ENCODE peak calls at places on chromosomes 6 and 20, in ten cellular contexts. Q is fibroblast of lung; B is CD4-positive, CD25-positive, alpha-beta regulatory T cell; Y is OCI-LY7; O is small intestine; Z is HCT116; H is psoas muscle; U is ascending aorta; W is trophoblast cell; T is left ventricle myocardium inferior. M is an unnamed sample. For H3K4me1, the result is how much of the 10 kb centered on the place peaks cover.

GRCh38 chr6:167148997-167149396 is 8.8 kb downstream of the GPR31 start:
- DNase-seq in Q (no peak), B (no peak), Y (no peak), O (no peak), Z (no peak), H (no peak), U (no peak), W (no peak), T (no peak), M (no peak)

GRCh38 chr6:48615041-48615440 is 504.0 kb upstream of the PTCHD4 start:
- DNase-seq in Q (peak), B (no peak), Y (no peak), O (no peak), Z (no peak), H (no peak), U (no peak), W (peak), T (no peak), M (no peak)

GRCh38 chr20:55888655-55889054 is 116.7 kb downstream of the CBLN4 start:
- DNase-seq in Q (no peak), B (no peak), Y (peak), O (no peak), Z (no peak), H (no peak), U (no peak), W (no peak), T (no peak), M (no peak)

GRCh38 chr6:169852504-169853195 is 101.2 kb downstream of the ERMARD start:
- DNase-seq in Q (no peak), B (no peak), Y (no peak), O (no peak), Z (no peak), H (no peak), U (no peak), W (no peak), T (no peak), M (no peak)

GRCh38 chr6:54813901-54814300 is 32.7 kb upstream of the FAM83B start:
- DNase-seq in Q (peak), B (no peak), Y (no peak), O (no peak), Z (no peak), H (no peak), U (no peak), W (peak), T (no peak), M (no peak)

GRCh38 chr20:50015993-50016770 is 33.4 kb downstream of the SNAI1 start:
- DNase-seq in Q (no peak), B (no peak), Y (no peak), O (no peak), Z (no peak), H (no peak), U (no peak), W (no peak), T (peak), M (peak)

GRCh38 chr6:110493253-110493800 is 16.9 kb upstream of the SLC22A16 start:
- DNase-seq in Q (no peak), B (no peak), Y (no peak), O (no peak), Z (no peak), H (no peak), U (no peak), W (no peak), T (no peak), M (no peak)

GRCh38 chr6:55011034-55011433 is 163.3 kb upstream of the HCRTR2 start:
- DNase-seq in Q (no peak), B (no peak), Y (no peak), O (no peak), Z (no peak), H (no peak), U (no peak), W (no peak), T (no peak), M (no peak)

GRCh38 chr6:30544666-30545272 is 11.5 kb downstream of the GNL1 start:
- DNase-seq in Q (peak), B (no peak), Y (peak), O (peak), Z (peak), H (no peak), U (no peak), W (peak), T (no peak), M (no peak)

GRCh38 chr20:50870572-50871161 is 60.6 kb downstream of the ADNP start:
- DNase-seq in Q (peak), B (no peak), Y (no peak), O (no peak), Z (no peak), H (no peak), U (no peak), W (no peak), T (no peak), M (no peak)

GRCh38 chr20:53800418-53800817 is 206.8 kb upstream of the ZNF217 start:
- DNase-seq in Q (no peak), B (no peak), Y (no peak), O (no peak), Z (no peak), H (no peak), U (no peak), W (no peak), T (no peak), M (no peak)

GRCh38 chr20:19205999-19206398 is 6.4 kb upstream of the SLC24A3 start:
- DNase-seq in Q (peak), B (peak), Y (peak), O (peak), Z (peak), H (peak), U (no peak), W (peak), T (peak), M (peak)

GRCh38 chr6:95576621-95577316 is 566 bp upstream of the MANEA start:
- DNase-seq in Q (peak), B (no peak), Y (peak), O (peak), Z (no peak), H (no peak), U (no peak), W (peak), T (no peak), M (no peak)

GRCh38 chr6:106749611-106750010 is 120.2 kb downstream of the QRSL1 start:
- DNase-seq in Q (no peak), B (no peak), Y (no peak), O (no peak), Z (no peak), H (no peak), U (no peak), W (peak), T (no peak), M (no peak)

GRCh38 chr6:135535989-135536414 is 38.5 kb upstream of the AHI1 start:
- DNase-seq in Q (peak), B (no peak), Y (peak), O (peak), Z (peak), H (no peak), U (no peak), W (peak), T (no peak), M (no peak)

GRCh38 chr20:11922561-11922960 is 4.9 kb downstream of the BTBD3 start:
- DNase-seq in Q (no peak), B (no peak), Y (no peak), O (no peak), Z (no peak), H (no peak), U (no peak), W (no peak), T (no peak), M (no peak)

GRCh38 chr6:53464942-53465460 is 79.9 kb downstream of the GCLC start:
- DNase-seq in Q (peak), B (no peak), Y (no peak), O (no peak), Z (no peak), H (peak), U (no peak), W (peak), T (peak), M (peak)

GRCh38 chr20:34111057-34111711 is 859 bp downstream of the EIF2S2 start:
- DNase-seq in Q (peak), B (no peak), Y (peak), O (peak), Z (no peak), H (peak), U (no peak), W (peak), T (no peak), M (no peak)

GRCh38 chr6:131851049-131851769 is 43.4 kb downstream of the ENPP1 start:
- DNase-seq in Q (no peak), B (no peak), Y (no peak), O (no peak), Z (no peak), H (no peak), U (no peak), W (no peak), T (no peak), M (no peak)

GRCh38 chr6:14981960-14982359 is 263.9 kb upstream of the JARID2 start:
- DNase-seq in Q (no peak), B (no peak), Y (peak), O (no peak), Z (no peak), H (no peak), U (no peak), W (peak), T (no peak), M (no peak)

GRCh38 chr6:81561071-81561564 is 191.4 kb downstream of the TENT5A start:
- DNase-seq in Q (no peak), B (no peak), Y (no peak), O (no peak), Z (peak), H (no peak), U (no peak), W (no peak), T (no peak), M (no peak)

GRCh38 chr6:17493286-17493685 is 99.9 kb downstream of the CAP2 start:
- DNase-seq in Q (peak), B (no peak), Y (no peak), O (no peak), Z (no peak), H (no peak), U (no peak), W (no peak), T (no peak), M (no peak)

GRCh38 chr6:105804436-105804835 is 281.7 kb upstream of the PRDM1 start:
- DNase-seq in Q (peak), B (no peak), Y (no peak), O (no peak), Z (no peak), H (no peak), U (no peak), W (peak), T (no peak), M (no peak)

GRCh38 chr6:46412662-46413061 is 78.6 kb downstream of the RCAN2 start:
- DNase-seq in Q (no peak), B (no peak), Y (peak), O (no peak), Z (no peak), H (no peak), U (no peak), W (no peak), T (no peak), M (no peak)

DNA sequence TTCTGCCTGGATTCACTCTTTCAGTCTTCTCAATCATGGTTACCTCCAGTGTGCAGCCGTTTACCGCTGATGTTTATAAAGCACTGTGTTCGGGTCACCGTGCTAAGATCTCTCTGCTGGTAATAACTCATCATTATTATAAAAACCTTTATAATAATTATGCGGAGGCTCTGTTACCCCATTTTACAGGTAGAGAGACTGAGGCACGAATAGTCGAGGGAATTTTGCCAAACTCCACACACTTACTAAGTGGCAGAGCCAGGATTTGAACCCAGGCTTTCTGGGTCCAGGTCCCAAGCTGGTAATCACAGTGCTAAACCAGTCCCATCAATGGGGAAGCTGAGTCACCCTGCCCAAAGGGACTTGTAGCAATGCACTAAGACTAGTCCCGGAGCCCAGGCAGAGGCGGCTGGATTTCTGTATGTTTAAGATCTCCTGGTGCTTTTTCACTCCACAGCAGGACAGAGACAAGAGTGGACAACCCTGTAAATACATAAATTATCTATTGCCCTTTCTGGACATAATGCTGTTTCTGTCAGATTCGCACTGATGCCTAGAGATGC is 48.1 kb downstream of the SYNJ2 start:
- DNase-seq in Q (no peak), B (no peak), Y (no peak), O (no peak), Z (no peak), H (no peak), U (no peak), W (no peak), T (peak), M (peak)
- H3K27ac ChIP-seq in Q (peak), B (no peak), Y (no peak), O (no peak), Z (no peak), H (no peak), U (peak), W (no peak), T (peak), M (no peak)

GRCh38 chr6:44828780-44829179 is 441.3 kb downstream of the CDC5L start:
- DNase-seq in Q (no peak), B (no peak), Y (no peak), O (no peak), Z (no peak), H (no peak), U (no peak), W (no peak), T (no peak), M (no peak)

GRCh38 chr6:44837741-44838140 is 450.2 kb downstream of the CDC5L start:
- DNase-seq in Q (no peak), B (no peak), Y (no peak), O (no peak), Z (no peak), H (no peak), U (no peak), W (peak), T (no peak), M (no peak)

GRCh38 chr6:44829811-44830210 is 442.3 kb downstream of the CDC5L start:
- DNase-seq in Q (no peak), B (no peak), Y (no peak), O (no peak), Z (no peak), H (no peak), U (no peak), W (no peak), T (no peak), M (no peak)

GRCh38 chr6:44831002-44831610 is 443.6 kb downstream of the CDC5L start:
- DNase-seq in Q (no peak), B (no peak), Y (no peak), O (no peak), Z (no peak), H (no peak), U (no peak), W (peak), T (no peak), M (no peak)

GRCh38 chr6:44833248-44833647 is 445.7 kb downstream of the CDC5L start:
- DNase-seq in Q (no peak), B (no peak), Y (no peak), O (no peak), Z (no peak), H (no peak), U (no peak), W (no peak), T (no peak), M (no peak)
- H3K4me1 ChIP-seq in Q (under half), B (under half), Y (under half), O (under half), Z (under half), H (under half), U (under half), W (under half), T (under half), M (under half)

GRCh38 chr6:168158280-168158979 is 79.4 kb upstream of the FRMD1 start:
- DNase-seq in Q (no peak), B (no peak), Y (no peak), O (no peak), Z (no peak), H (no peak), U (no peak), W (peak), T (no peak), M (no peak)
- H3K27ac ChIP-seq in Q (no peak), B (no peak), Y (no peak), O (no peak), Z (no peak), H (no peak), U (no peak), W (no peak), T (no peak), M (no peak)

DNA sequence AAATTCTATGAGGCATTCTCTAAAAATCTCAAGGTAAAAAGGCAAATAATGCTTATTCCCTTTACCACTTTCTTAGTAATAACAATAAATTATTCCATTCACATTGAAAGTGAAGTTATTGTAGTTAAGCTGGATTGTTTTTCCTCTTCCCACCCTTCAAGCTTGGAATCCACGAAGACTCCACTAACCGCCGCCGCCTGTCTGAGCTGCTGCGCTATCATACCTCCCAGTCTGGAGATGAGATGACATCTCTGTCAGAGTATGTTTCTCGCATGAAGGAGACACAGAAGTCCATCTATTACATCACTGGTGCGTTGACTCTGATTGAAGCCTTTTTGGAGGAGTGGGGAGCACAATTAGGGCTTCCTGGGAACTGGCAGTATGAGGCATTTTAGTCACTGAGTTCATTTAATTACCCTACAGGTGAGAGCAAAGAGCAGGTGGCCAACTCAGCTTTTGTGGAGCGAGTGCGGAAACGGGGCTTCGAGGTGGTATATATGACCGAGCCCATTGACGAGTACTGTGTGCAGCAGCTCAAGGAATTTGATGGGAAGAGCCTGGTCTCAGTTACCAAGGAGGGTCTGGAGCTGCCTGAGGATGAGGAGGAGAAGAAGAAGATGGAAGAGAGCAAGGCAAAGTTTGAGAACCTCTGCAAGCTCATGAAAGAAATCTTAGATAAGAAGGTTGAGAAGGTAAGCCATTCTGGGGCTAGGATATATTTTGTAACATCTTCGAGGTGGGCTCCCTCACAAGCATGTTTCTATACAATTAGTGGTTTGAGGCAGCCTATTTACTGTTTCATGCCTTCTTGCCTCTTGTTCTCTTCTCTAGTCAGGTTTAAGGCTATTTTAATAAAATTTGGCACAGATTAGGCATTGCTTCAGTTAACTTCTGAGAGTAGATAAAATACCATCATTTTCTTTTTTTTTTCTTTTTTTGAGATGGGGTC is 4.9 kb downstream of the HSP90AB1 start:
- DNase-seq in Q (no peak), B (no peak), Y (no peak), O (no peak), Z (no peak), H (no peak), U (no peak), W (peak), T (no peak), M (no peak)
- H3K4me1 ChIP-seq in Q (under half), B (under half), Y (half or more), O (under half), Z (under half), H (half or more), U (under half), W (under half), T (half or more), M (under half)

DNA sequence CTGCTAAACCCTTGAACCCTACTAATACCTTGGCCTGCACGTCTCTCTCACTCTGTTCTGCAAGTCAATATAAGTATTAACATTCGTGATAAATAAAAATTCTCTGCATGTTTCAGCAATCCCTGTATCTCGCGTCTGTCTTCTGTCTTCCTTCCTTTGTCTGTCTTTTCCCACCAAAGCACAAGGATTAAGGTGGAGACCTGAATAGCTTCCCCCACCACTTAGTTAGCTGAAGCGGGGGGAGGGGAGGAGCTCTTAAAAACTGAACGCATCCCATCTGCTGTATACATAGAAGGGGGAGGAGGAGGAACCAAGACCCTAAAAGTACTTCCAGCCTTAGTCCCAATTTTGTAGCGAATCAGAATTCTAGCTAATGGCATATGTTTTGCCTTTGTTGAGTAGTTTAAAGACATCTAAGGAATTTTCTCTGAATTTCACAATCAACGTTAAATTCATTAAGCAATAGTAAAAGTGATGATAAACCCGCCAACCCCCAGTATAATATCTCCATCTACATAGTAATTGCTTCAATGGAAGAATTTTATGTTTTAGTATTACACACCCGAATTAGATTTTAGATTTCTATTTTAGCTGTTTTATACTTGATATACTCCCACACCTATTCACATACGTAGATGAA is 47.9 kb downstream of the GNAS start:
- DNase-seq in Q (peak), B (no peak), Y (no peak), O (no peak), Z (no peak), H (no peak), U (no peak), W (peak), T (no peak), M (no peak)
- H3K27ac ChIP-seq in Q (no peak), B (peak), Y (no peak), O (no peak), Z (no peak), H (peak), U (no peak), W (no peak), T (peak), M (no peak)

GRCh38 chr20:60901831-60902230 is 350.2 kb upstream of the CDH4 start:
- DNase-seq in Q (no peak), B (no peak), Y (no peak), O (no peak), Z (no peak), H (no peak), U (no peak), W (no peak), T (no peak), M (no peak)
- H3K4me1 ChIP-seq in Q (under half), B (under half), Y (under half), O (under half), Z (under half), H (under half), U (under half), W (under half), T (under half), M (under half)

DNA sequence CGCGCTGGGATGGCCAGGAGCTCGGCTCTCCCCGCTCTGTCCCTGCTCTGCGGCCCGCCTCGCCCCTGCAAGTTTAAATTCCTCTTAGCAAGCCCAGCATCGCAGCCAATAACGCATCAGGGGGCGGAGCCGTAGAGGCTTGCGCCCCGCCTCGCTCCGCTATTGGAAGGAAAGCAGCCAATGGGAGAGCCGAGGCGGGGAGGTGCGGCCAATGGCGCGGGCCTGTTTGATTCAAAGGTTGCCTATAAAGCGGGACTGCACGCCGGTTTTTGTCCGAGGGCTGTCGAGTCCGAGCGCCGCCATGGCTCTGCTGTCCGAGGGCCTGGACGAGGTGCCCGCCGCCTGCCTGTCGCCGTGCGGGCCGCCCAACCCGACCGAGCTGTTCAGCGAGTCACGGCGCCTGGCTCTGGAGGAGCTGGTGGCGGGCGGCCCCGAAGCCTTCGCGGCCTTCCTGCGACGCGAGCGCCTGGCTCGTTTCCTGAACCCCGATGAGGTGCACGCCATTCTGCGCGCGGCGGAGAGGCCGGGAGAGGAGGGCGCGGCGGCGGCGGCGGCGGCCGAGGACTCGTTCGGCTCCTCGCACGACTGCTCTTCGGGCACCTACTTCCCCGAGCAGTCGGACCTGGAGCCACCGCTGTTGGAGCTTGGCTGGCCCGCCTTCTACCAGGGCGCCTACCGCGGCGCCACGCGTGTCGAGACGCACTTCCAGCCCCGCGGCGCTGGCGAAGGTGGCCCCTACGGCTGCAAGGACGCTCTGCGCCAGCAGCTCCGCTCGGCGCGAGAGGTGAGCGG is at the start of gene FAM83D:
- DNase-seq in Q (peak), B (peak), Y (peak), O (peak), Z (peak), H (peak), U (peak), W (peak), T (peak), M (peak)
- H3K27ac ChIP-seq in Q (peak), B (peak), Y (peak), O (no peak), Z (peak), H (no peak), U (no peak), W (no peak), T (peak), M (no peak)